ENCODE peak calls at places on chromosomes 3 and 15, in four cellular contexts. H is AG08396; K is activated CD4-positive, alpha-beta T cell treated with anti-CD3 and anti-CD28 coated beads for 4 hours; D is WTC11. L is an unnamed sample.

GRCh38 chr15:59420108-59420507 is 17.9 kb upstream of the FAM81A start:
- DNase-seq in H (no peak), K (no peak), D (no peak), L (no peak)

GRCh38 chr3:106609666-106610301 is 741.0 kb upstream of the CBLB start:
- DNase-seq in H (peak; percentile 41), K (peak; percentile 59), D (peak; percentile 54), L (peak; percentile 5)

GRCh38 chr15:101724675-101725005 is 367 bp upstream of the TARS3 start:
- DNase-seq in H (no peak), K (no peak), D (no peak), L (no peak)

GRCh38 chr3:111904376-111905241 is 45.5 kb downstream of the PHLDB2 start:
- DNase-seq in H (peak; percentile 43), K (no peak), D (no peak), L (no peak)

GRCh38 chr3:156594229-156594683 is 39.3 kb upstream of the SSR3 start:
- DNase-seq in H (no peak), K (no peak), D (no peak), L (no peak)

GRCh38 chr3:60046212-60046611 is 996.4 kb upstream of the CFAP20DC start:
- DNase-seq in H (no peak), K (no peak), D (no peak), L (no peak)

GRCh38 chr15:49814709-49815108 is 193.9 kb downstream of the DTWD1 start:
- DNase-seq in H (no peak), K (no peak), D (no peak), L (no peak)

GRCh38 chr15:70077436-70077835 is 20.3 kb downstream of the TLE3 start:
- DNase-seq in H (no peak), K (no peak), D (no peak), L (no peak)

GRCh38 chr3:63864008-63864871 is 573 bp downstream of the ATXN7 start:
- DNase-seq in H (peak; percentile 67), K (peak; percentile 48), D (peak; percentile 29), L (peak; percentile 85)

GRCh38 chr3:154956815-154957214 is 123.3 kb upstream of the MME start:
- DNase-seq in H (no peak), K (no peak), D (no peak), L (no peak)